ENCODE peak calls at places on chromosome 5, in nine cellular contexts. U is IMR-90, G is fibroblast of lung, M is mammary epithelial cell, P is psoas muscle, A is epithelial cell of esophagus, R is Peyer's patch, Y is fibroblast of mammary gland, T is gastrocnemius medialis. B is an unnamed sample.

GRCh38 chr5:122262107-122262506 is 49.9 kb upstream of the SNCAIP start:
- DNase-seq in U (peak; percentile 63), G (no peak), M (peak; percentile 21), P (no peak), A (peak; percentile 13), R (no peak), Y (peak; percentile 79), T (no peak), B (no peak)

GRCh38 chr5:36887532-36887931 is 11.0 kb downstream of the NIPBL start:
- DNase-seq in U (no peak), G (no peak), M (peak; percentile 74), P (no peak), A (peak; percentile 80), R (no peak), Y (no peak), T (no peak), B (no peak)

GRCh38 chr5:130024006-130024405 is 119.7 kb downstream of the CHSY3 start:
- DNase-seq in U (no peak), G (no peak), M (no peak), P (no peak), A (no peak), R (no peak), Y (peak; percentile 9), T (no peak), B (no peak)

GRCh38 chr5:109199294-109199693 is 210.5 kb downstream of the PJA2 start:
- DNase-seq in U (no peak), G (no peak), M (no peak), P (no peak), A (no peak), R (no peak), Y (no peak), T (no peak), B (no peak)

GRCh38 chr5:150672237-150672883 is 11.3 kb downstream of the MYOZ3 start:
- DNase-seq in U (no peak), G (no peak), M (peak; percentile 76), P (peak; percentile 69), A (peak; percentile 91), R (no peak), Y (peak; percentile 11), T (no peak), B (no peak)

GRCh38 chr5:178319541-178320041 is 87.0 kb upstream of the PHYKPL start:
- DNase-seq in U (no peak), G (no peak), M (no peak), P (peak; percentile 30), A (no peak), R (no peak), Y (no peak), T (no peak), B (no peak)

GRCh38 chr5:110757118-110757729 is 18.4 kb downstream of the SLC25A46 start:
- DNase-seq in U (peak; percentile 60), G (peak; percentile 80), M (peak; percentile 42), P (no peak), A (peak; percentile 70), R (no peak), Y (peak; percentile 63), T (no peak), B (peak; percentile 17)

GRCh38 chr5:135439426-135440205 is 7.5 kb downstream of the DCANP1 start:
- DNase-seq in U (no peak), G (no peak), M (no peak), P (no peak), A (no peak), R (peak; percentile 31), Y (no peak), T (no peak), B (no peak)

GRCh38 chr5:5422819-5423515 is 490 bp downstream of the ICE1 start:
- DNase-seq in U (no peak), G (no peak), M (peak; percentile 5), P (no peak), A (peak; percentile 10), R (peak; percentile 50), Y (no peak), T (no peak), B (no peak)

GRCh38 chr5:34743878-34744277 is 87.8 kb downstream of the RAI14 start:
- DNase-seq in U (peak; percentile 96), G (peak; percentile 79), M (peak; percentile 20), P (no peak), A (peak; percentile 43), R (no peak), Y (peak; percentile 89), T (no peak), B (no peak)

GRCh38 chr5:124918618-124919017 is 172.2 kb upstream of the ZNF608 start:
- DNase-seq in U (no peak), G (no peak), M (no peak), P (no peak), A (no peak), R (no peak), Y (no peak), T (no peak), B (no peak)
- H3K4me3 ChIP-seq in U (no peak overlapping the region), G (no peak overlapping the region), M (no peak overlapping the region), P (no peak overlapping the region), A (no peak overlapping the region), R (no peak overlapping the region), Y (no peak overlapping the region), T (no peak overlapping the region), B (no peak overlapping the region)

GRCh38 chr5:79934681-79935080 is 56.4 kb downstream of the MTX3 start:
- DNase-seq in U (no peak), G (no peak), M (peak; percentile 52), P (no peak), A (peak; percentile 76), R (no peak), Y (no peak), T (no peak), B (no peak)

GRCh38 chr5:79931409-79931808 is 59.7 kb downstream of the MTX3 start:
- DNase-seq in U (no peak), G (no peak), M (no peak), P (no peak), A (no peak), R (no peak), Y (no peak), T (no peak), B (no peak)

GRCh38 chr5:79931866-79932265 is 59.2 kb downstream of the MTX3 start:
- DNase-seq in U (no peak), G (no peak), M (no peak), P (no peak), A (no peak), R (no peak), Y (no peak), T (no peak), B (no peak)

GRCh38 chr5:79935992-79936643 is 54.9 kb downstream of the MTX3 start:
- DNase-seq in U (peak; percentile 24), G (peak; percentile 74), M (no peak), P (no peak), A (peak; percentile 74), R (no peak), Y (peak; percentile 72), T (peak; percentile 13), B (no peak)

DNA sequence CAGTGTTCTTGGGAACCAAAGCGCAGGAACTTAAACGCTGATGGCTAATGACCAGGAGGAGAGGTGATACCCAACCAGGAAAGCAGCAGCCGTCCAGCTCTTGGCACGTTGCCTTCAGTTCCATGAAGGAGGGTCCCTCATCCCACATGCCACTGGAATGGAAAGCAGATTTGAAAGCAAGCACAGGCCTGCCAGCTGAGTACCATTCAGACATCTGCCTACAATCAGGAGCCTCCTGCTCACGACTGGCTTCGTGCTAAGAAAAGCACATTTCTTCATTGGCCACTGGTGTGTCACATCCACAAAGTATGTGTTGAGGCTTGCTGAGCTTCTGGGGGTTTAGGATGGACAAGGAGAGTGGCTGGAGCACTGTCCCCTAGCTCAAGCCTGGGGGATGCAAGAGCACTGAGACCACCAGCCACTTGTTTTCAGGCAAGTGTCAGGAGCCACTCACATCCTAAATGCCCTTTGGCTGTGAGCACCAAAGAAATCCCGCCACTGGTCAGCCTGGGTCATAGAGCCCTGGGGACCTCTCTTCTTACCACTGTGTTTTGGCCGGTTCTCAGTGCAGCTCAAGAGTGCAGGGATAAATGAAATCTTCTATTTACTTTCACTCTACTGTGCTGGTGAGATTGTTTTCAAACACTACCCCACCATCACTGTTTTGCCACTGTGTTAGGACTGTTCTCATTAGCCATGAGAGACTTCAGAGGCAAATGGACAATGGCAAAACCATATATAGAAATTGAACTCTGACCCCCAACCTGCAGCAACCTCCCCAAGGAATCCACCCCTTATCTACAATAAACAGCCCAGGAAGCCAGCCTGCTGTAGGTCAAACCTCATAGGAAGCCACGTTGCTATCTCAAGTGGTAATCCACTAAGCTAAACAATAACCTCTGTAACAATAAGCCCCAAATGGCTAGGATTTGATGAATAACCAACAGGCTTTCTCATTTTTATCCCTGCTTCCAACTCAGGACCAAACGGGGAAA is 58.3 kb downstream of the MTX3 start:
- DNase-seq in U (no peak), G (no peak), M (peak; percentile 17), P (peak; percentile 55), A (peak; percentile 62), R (no peak), Y (peak; percentile 37), T (no peak), B (no peak)
- TF ChIP-seq CTCF in U (no peak), G (no peak), M (no peak), P (no peak), A (no peak), R (no peak), Y (no peak), T (no peak), B (no peak)

DNA sequence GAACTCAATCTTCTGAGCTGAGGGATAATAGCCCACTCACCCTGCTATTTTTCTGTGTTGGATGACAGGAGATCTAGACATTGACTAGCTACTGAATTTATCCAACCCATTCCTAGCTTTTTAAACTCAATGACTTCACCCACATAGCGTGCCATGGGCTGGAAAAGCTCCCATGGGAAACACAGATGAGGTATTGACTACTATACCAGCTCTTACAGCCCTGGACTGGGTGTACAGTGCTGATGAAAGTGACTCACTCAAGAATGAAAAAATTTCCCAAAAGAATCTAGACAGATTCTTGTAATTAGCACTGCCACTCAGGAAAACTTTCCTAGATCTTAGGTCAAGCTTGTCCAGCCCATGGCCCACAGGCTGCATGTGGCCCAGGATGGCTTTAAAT is 72.7 kb upstream of the NREP start:
- DNase-seq in U (peak; percentile 77), G (peak; percentile 55), M (peak; percentile 64), P (no peak), A (peak; percentile 68), R (no peak), Y (peak; percentile 94), T (no peak), B (no peak)
- H3K4me3 ChIP-seq in U (no peak overlapping the region), G (no peak overlapping the region), M (no peak overlapping the region), P (no peak overlapping the region), A (no peak overlapping the region), R (no peak overlapping the region), Y (no peak overlapping the region), T (no peak overlapping the region), B (no peak overlapping the region)

GRCh38 chr5:147398860-147399259 is 111.0 kb downstream of the DPYSL3 start:
- DNase-seq in U (no peak), G (no peak), M (no peak), P (no peak), A (no peak), R (no peak), Y (peak; percentile 79), T (no peak), B (no peak)

GRCh38 chr5:147400076-147400809 is 109.6 kb downstream of the DPYSL3 start:
- DNase-seq in U (no peak), G (no peak), M (no peak), P (no peak), A (no peak), R (no peak), Y (no peak), T (no peak), B (no peak)

GRCh38 chr5:147397616-147398015 is 112.3 kb downstream of the DPYSL3 start:
- DNase-seq in U (no peak), G (no peak), M (no peak), P (no peak), A (no peak), R (no peak), Y (no peak), T (no peak), B (no peak)

GRCh38 chr5:147403659-147404640 is 105.9 kb downstream of the DPYSL3 start:
- DNase-seq in U (peak; percentile 99), G (peak; percentile 99), M (peak; percentile 90), P (peak; percentile 74), A (peak; percentile 94), R (peak; percentile 58), Y (peak; percentile 98), T (peak; percentile 76), B (no peak)

GRCh38 chr5:147400836-147401235 is 109.0 kb downstream of the DPYSL3 start:
- DNase-seq in U (peak; percentile 67), G (no peak), M (no peak), P (no peak), A (peak; percentile 6), R (no peak), Y (peak; percentile 51), T (no peak), B (no peak)
- TF ChIP-seq CTCF in U (peak; percentile 24), G (no peak), M (no peak), P (no peak), A (no peak), R (no peak), Y (no peak), T (no peak), B (no peak)

B was measured in LNCaP clone FGC.